ENCODE peak calls at places on chromosomes 11 and 22, in eight cellular contexts. G, F, S, J, T, Q, H and I are unnamed samples.

GRCh38 chr22:46561435-46561905 is 24.1 kb upstream of the CELSR1 start:
- DNase-seq in J (no peak), H (no peak), F (peak), T (no peak), G (no peak), Q (no peak), S (no peak), I (no peak)

GRCh38 chr22:27378994-27379393 is 422.6 kb downstream of the MN1 start:
- DNase-seq in H (no peak), S (no peak), F (no peak), G (no peak), T (no peak), Q (no peak), J (no peak), I (no peak)

GRCh38 chr11:118152552-118153471 is at the start of gene SCN4B:
- DNase-seq in S (peak), F (peak), H (peak), J (no peak), Q (no peak), G (no peak), T (peak), I (peak)

GRCh38 chr11:83192846-83193245 is 666 bp upstream of the ANKRD42 start:
- DNase-seq in T (no peak), J (no peak), H (peak), Q (no peak), S (no peak), G (no peak), F (no peak), I (no peak)

GRCh38 chr11:116580828-116581227 is 192.0 kb downstream of the BUD13 start:
- DNase-seq in H (no peak), G (no peak), F (no peak), T (no peak), Q (no peak), S (no peak), J (no peak), I (no peak)

GRCh38 chr22:46447906-46448669 is 89.3 kb downstream of the CELSR1 start:
- DNase-seq in T (no peak), S (no peak), G (no peak), Q (no peak), J (no peak), F (no peak), H (no peak), I (no peak)

GRCh38 chr11:130674686-130675085 is 226.2 kb downstream of the ADAMTS15 start:
- DNase-seq in H (peak), S (no peak), F (no peak), T (no peak), G (no peak), J (no peak), Q (no peak), I (no peak)

GRCh38 chr22:36546932-36547331 is 18.0 kb upstream of the EIF3D start:
- DNase-seq in H (peak), T (no peak), F (no peak), G (no peak), Q (no peak), J (no peak), S (no peak), I (no peak)

GRCh38 chr11:125222494-125222893 is 57.9 kb downstream of the PKNOX2 start:
- DNase-seq in Q (no peak), J (no peak), G (no peak), S (no peak), F (no peak), H (no peak), T (no peak), I (no peak)

GRCh38 chr11:16110862-16111261 is 245.5 kb downstream of the SOX6 start:
- DNase-seq in J (no peak), F (no peak), T (no peak), S (no peak), H (no peak), Q (no peak), G (no peak), I (no peak)

GRCh38 chr11:117815262-117815803 is 9.2 kb downstream of the FXYD2 start:
- DNase-seq in F (no peak), S (no peak), G (peak), Q (no peak), T (peak), J (peak), H (no peak), I (no peak)